ENCODE peak calls at places on chromosomes 2 and 18, in five cellular contexts. B, L, Q, R and X are unnamed samples.

GRCh38 chr2:168244318-168244717 is 3.1 kb downstream of the STK39 start:
- DNase-seq in B (no peak), Q (no peak), L (no peak), R (no peak), X (no peak)

GRCh38 chr2:223944166-223944703 is 900 bp downstream of the WDFY1 start:
- DNase-seq in B (no peak), R (no peak), L (no peak), Q (no peak), X (no peak)

GRCh38 chr2:225464346-225465025 is 65.0 kb downstream of the NYAP2 start:
- DNase-seq in Q (no peak), L (no peak), R (no peak), B (no peak), X (no peak)

GRCh38 chr2:72925328-72925943 is 8.1 kb downstream of the EMX1 start:
- DNase-seq in L (no peak), Q (no peak), R (no peak), B (no peak), X (no peak)

GRCh38 chr2:218830526-218831306 is 887 bp downstream of the PRKAG3 start:
- DNase-seq in R (no peak), Q (no peak), L (no peak), B (no peak), X (no peak)

GRCh38 chr2:97699765-97700444 is 13.5 kb upstream of the ZAP70 start:
- DNase-seq in Q (peak; percentile 80), B (peak; percentile 42), L (no peak), R (no peak), X (no peak)

GRCh38 chr2:171128461-171128860 is 32.2 kb downstream of the TLK1 start:
- DNase-seq in R (no peak), Q (no peak), B (no peak), L (no peak), X (no peak)

GRCh38 chr2:192150166-192150565 is 44.6 kb downstream of the TMEFF2 start:
- DNase-seq in Q (no peak), L (no peak), R (no peak), B (no peak), X (no peak)

GRCh38 chr2:99336780-99337163 is 417 bp upstream of the EIF5B start:
- DNase-seq in R (no peak), Q (no peak), B (no peak), L (no peak), X (peak; percentile 59)

GRCh38 chr18:40902436-40902835 is 1052.6 kb upstream of the PIK3C3 start:
- DNase-seq in R (no peak), L (no peak), Q (no peak), B (no peak), X (no peak)

GRCh38 chr2:238379096-238379810 is 47.5 kb upstream of the ASB1 start:
- DNase-seq in Q (peak; percentile 82), B (peak; percentile 24), R (no peak), L (no peak), X (peak; percentile 10)

GRCh38 chr18:69217271-69217670 is 183.4 kb upstream of the DOK6 start:
- DNase-seq in Q (no peak), L (no peak), B (no peak), R (no peak), X (no peak)

GRCh38 chr2:229410946-229411345 is 139.9 kb upstream of the PID1 start:
- DNase-seq in R (no peak), B (no peak), L (no peak), Q (no peak), X (no peak)

GRCh38 chr2:9210030-9210429 is 3.4 kb downstream of the ASAP2 start:
- DNase-seq in Q (no peak), R (no peak), L (no peak), B (no peak), X (no peak)

GRCh38 chr2:234458466-234458865 is 38.4 kb downstream of the ARL4C start:
- DNase-seq in Q (no peak), R (no peak), L (no peak), B (no peak), X (no peak)

GRCh38 chr2:62196278-62196901 is 475 bp downstream of the B3GNT2 start:
- DNase-seq in B (no peak), R (no peak), L (peak; percentile 86), Q (no peak), X (no peak)

GRCh38 chr2:69167469-69167822 is 154.5 kb downstream of the ANTXR1 start:
- DNase-seq in L (no peak), Q (no peak), B (no peak), R (no peak), X (no peak)

GRCh38 chr18:67232406-67232805 is 284.1 kb downstream of the DSEL start:
- DNase-seq in B (peak; percentile 23), Q (peak; percentile 98), R (peak; percentile 10), L (no peak), X (peak; percentile 23)

GRCh38 chr2:18151237-18151636 is 272.8 kb downstream of the KCNS3 start:
- DNase-seq in Q (no peak), R (no peak), L (no peak), B (no peak), X (no peak)

GRCh38 chr2:150484461-150484931 is 3.0 kb downstream of the RND3 start:
- DNase-seq in B (no peak), R (no peak), Q (no peak), L (no peak), X (no peak)

GRCh38 chr2:40283111-40283909 is 168.6 kb downstream of the SLC8A1 start:
- DNase-seq in B (no peak), R (no peak), Q (no peak), L (no peak), X (no peak)

GRCh38 chr2:138814123-138814883 is 34.1 kb upstream of the NXPH2 start:
- DNase-seq in R (no peak), L (no peak), B (no peak), Q (no peak), X (no peak)

GRCh38 chr2:20137131-20137571 is 85.7 kb upstream of the LAPTM4A start:
- DNase-seq in Q (no peak), B (no peak), R (no peak), L (no peak), X (no peak)

GRCh38 chr2:20137884-20138283 is 86.5 kb upstream of the LAPTM4A start:
- DNase-seq in R (no peak), L (peak; percentile 28), Q (no peak), B (no peak), X (no peak)

GRCh38 chr2:20136149-20136548 is 84.7 kb upstream of the LAPTM4A start:
- DNase-seq in R (no peak), L (no peak), B (no peak), Q (no peak), X (no peak)

GRCh38 chr2:20132990-20133535 is 81.6 kb upstream of the LAPTM4A start:
- DNase-seq in B (no peak), R (no peak), Q (no peak), L (no peak), X (no peak)

GRCh38 chr2:20135631-20136050 is 84.2 kb upstream of the LAPTM4A start:
- DNase-seq in Q (peak; percentile 70), L (peak; percentile 76), B (no peak), R (peak; percentile 63), X (no peak)
- TF ChIP-seq CTCF in Q (peak; percentile 86), L (peak; percentile 33), B (peak; percentile 79), R (peak; percentile 89), X (peak; percentile 77)

GRCh38 chr2:23663730-23664005 is 263.3 kb downstream of the ATAD2B start:
- DNase-seq in B (no peak), L (no peak), Q (no peak), R (no peak), X (no peak)
- H3K4me3 ChIP-seq in B (no peak overlapping the region), L (peak overlapping the region; percentile 43), Q (peak overlapping the region; percentile 29), R (no peak overlapping the region), X (no peak overlapping the region)

DNA sequence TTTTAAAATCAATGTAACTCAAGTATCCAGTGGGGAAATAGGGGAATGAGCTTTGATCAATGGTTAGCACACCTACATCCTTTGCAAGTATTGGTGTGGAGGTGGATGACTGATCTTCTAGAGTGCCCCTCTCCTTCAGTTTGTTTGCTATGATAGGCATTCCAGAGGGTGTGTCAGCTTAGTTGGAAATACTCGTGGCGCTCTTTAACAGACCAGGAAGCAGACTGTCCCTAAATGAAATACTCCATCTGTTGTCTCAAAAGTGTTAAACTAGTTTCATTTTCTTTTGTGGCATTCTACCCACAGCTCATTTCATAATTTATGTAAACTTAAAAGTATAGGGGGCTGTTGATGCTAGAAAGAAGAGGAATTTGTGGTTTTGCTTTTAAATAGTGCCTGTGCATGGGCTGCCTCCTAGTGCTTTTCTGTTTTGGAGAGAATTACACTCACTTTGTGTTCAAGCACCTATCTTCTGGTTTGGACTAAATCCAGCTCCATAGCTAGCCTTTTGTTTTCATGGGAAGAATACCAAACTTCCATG is 66.2 kb downstream of the STAT1 start:
- DNase-seq in R (no peak), L (no peak), Q (peak; percentile 86), B (peak; percentile 93), X (no peak)
- TF ChIP-seq CTCF in R (no peak), L (no peak), Q (peak; percentile 36), B (peak; percentile 43), X (no peak)

GRCh38 chr2:152402780-152403388 is 67.9 kb downstream of the FMNL2 start:
- DNase-seq in Q (no peak), B (no peak), L (no peak), R (no peak), X (no peak)
- H3K4me3 ChIP-seq in Q (no peak overlapping the region), B (no peak overlapping the region), L (no peak overlapping the region), R (no peak overlapping the region), X (no peak overlapping the region)